ENCODE peak calls at places on chromosomes 4 and X, in five cellular contexts. W, H, B, F and I are unnamed samples.
A peak's percentile ranks its signal among the peaks of the same experiment; 100 is the strongest.

GRCh38 chrX:2635366-2635765 is 55.7 kb upstream of the CD99 start:
- DNase-seq in W (no peak), H (no peak), B (no peak), F (no peak), I (no peak)

GRCh38 chr4:120850048-120850599 is 72.4 kb downstream of the PRDM5 start:
- DNase-seq in W (no peak), H (no peak), B (no peak), F (no peak), I (no peak)

GRCh38 chr4:113094802-113095201 is 45.3 kb downstream of the ANK2 start:
- DNase-seq in W (peak; percentile 7), H (no peak), B (no peak), F (no peak), I (no peak)

GRCh38 chr4:108060164-108060563 is 70.5 kb downstream of the HADH start:
- DNase-seq in W (peak; percentile 12), H (no peak), B (no peak), F (no peak), I (no peak)

GRCh38 chr4:20754091-20754490 is 53.8 kb downstream of the PACRGL start:
- DNase-seq in W (no peak), H (no peak), B (no peak), F (no peak), I (no peak)

GRCh38 chrX:7108995-7109634 is 38.4 kb upstream of the STS start:
- DNase-seq in W (peak; percentile 39), H (no peak), B (no peak), F (no peak), I (no peak)

GRCh38 chr4:186717556-186717955 is 6.1 kb downstream of the FAT1 start:
- DNase-seq in W (no peak), H (no peak), B (no peak), F (no peak), I (no peak)

GRCh38 chrX:15915959-15916703 is 61.5 kb upstream of the AP1S2 start:
- DNase-seq in W (no peak), H (no peak), B (no peak), F (no peak), I (no peak)

GRCh38 chr4:127622621-127622922 is 10.2 kb upstream of the INTU start:
- DNase-seq in W (no peak), H (no peak), B (no peak), F (no peak), I (no peak)

GRCh38 chr4:181548873-181549541 is 694.2 kb upstream of the TENM3 start:
- DNase-seq in W (no peak), H (no peak), B (no peak), F (peak; percentile 59), I (no peak)